ENCODE peak calls at places on chromosomes 1 and 21, in five cellular contexts. Q is fibroblast of lung, C is HepG2, A is K562, I is H1. Z is an unnamed sample.

GRCh38 chr1:196105901-196106300 is 502.3 kb downstream of the KCNT2 start:
- DNase-seq in Q (no peak), C (no peak), A (no peak), I (no peak), Z (no peak)

GRCh38 chr1:8571200-8571984 is 246.0 kb downstream of the RERE start:
- DNase-seq in Q (peak; percentile 78), C (peak; percentile 88), A (no peak), I (no peak), Z (no peak)

GRCh38 chr1:197771904-197772561 is 3.2 kb downstream of the DENND1B start:
- DNase-seq in Q (no peak), C (no peak), A (no peak), I (no peak), Z (no peak)

GRCh38 chr21:32499249-32500055 is 85.9 kb downstream of the TCP10L start:
- DNase-seq in Q (peak; percentile 34), C (no peak), A (no peak), I (no peak), Z (no peak)

GRCh38 chr1:114737314-114737713 is 20.5 kb downstream of the CSDE1 start:
- DNase-seq in Q (no peak), C (no peak), A (no peak), I (no peak), Z (no peak)

GRCh38 chr1:185408675-185409270 is 91.7 kb upstream of the IVNS1ABP start:
- DNase-seq in Q (no peak), C (no peak), A (no peak), I (no peak), Z (no peak)

GRCh38 chr1:2321258-2321657 is 70.1 kb downstream of the MORN1 start:
- DNase-seq in Q (no peak), C (no peak), A (no peak), I (no peak), Z (no peak)

GRCh38 chr1:33256335-33256700 is at the start of gene ZNF362:
- DNase-seq in Q (peak; percentile 62), C (no peak), A (peak; percentile 64), I (no peak), Z (no peak)

GRCh38 chr1:27522860-27523665 is 33.1 kb upstream of the WASF2 start:
- DNase-seq in Q (peak; percentile 56), C (peak; percentile 52), A (peak; percentile 78), I (no peak), Z (no peak)

GRCh38 chr1:5970623-5971273 is 21.5 kb downstream of the NPHP4 start:
- DNase-seq in Q (no peak), C (no peak), A (no peak), I (no peak), Z (no peak)

GRCh38 chr1:36397083-36397377 is 678 bp downstream of the LSM10 start:
- DNase-seq in Q (no peak), C (no peak), A (no peak), I (no peak), Z (no peak)

GRCh38 chr1:59072017-59072947 is 224.6 kb upstream of the FGGY start:
- DNase-seq in Q (no peak), C (no peak), A (no peak), I (no peak), Z (no peak)

GRCh38 chr1:31082385-31082784 is 16.9 kb upstream of the PUM1 start:
- DNase-seq in Q (no peak), C (no peak), A (no peak), I (no peak), Z (no peak)

GRCh38 chr1:1775364-1776226 is 2.7 kb downstream of the NADK start:
- DNase-seq in Q (no peak), C (no peak), A (no peak), I (no peak), Z (no peak)

GRCh38 chr1:15386128-15386824 is 23.4 kb upstream of the EFHD2 start:
- DNase-seq in Q (peak; percentile 35), C (no peak), A (no peak), I (no peak), Z (no peak)

DNA sequence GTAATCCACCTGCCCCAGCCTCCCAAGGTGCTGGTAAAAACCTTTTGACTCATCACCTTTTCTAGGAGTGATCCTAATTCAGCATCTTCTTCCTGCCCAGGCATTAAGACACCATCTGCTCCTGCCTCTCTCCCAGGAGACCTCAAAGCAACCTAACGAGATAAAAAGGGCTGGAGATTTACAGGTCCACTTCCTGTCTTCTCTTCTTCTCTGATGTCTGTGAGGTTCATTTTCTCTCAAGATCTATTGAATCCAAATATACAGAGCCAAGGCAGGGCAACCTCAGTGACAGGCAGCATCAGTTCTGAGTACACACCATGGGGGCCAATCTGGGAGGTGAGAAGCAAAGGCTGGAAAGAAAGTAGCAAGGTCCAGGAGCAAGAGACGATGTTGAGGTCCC is 219.4 kb downstream of the SETD4 start:
- DNase-seq in Q (no peak), C (no peak), A (no peak), I (no peak), Z (no peak)
- H4K20me1 ChIP-seq in Q (no peaks in the 10 kb centered on the region), C (no peaks in the 10 kb centered on the region), A (no peaks in the 10 kb centered on the region), I (no peaks in the 10 kb centered on the region), Z (no peaks in the 10 kb centered on the region)

GRCh38 chr1:4768553-4768952 is 114.1 kb downstream of the AJAP1 start:
- DNase-seq in Q (no peak), C (no peak), A (peak; percentile 32), I (no peak), Z (no peak)
- H3K9me3 ChIP-seq in Q (peaks cover 5% of the 10 kb centered on the region), C (peaks cover 16% of the 10 kb centered on the region), A (no peaks in the 10 kb centered on the region), I (no peaks in the 10 kb centered on the region), Z (no peaks in the 10 kb centered on the region)

GRCh38 chr1:53799141-53799540 is 39.0 kb downstream of the NDC1 start:
- DNase-seq in Q (no peak), C (peak; percentile 4), A (no peak), I (no peak), Z (no peak)
- H3K4me1 ChIP-seq in Q (no peaks in the 10 kb centered on the region), C (peaks cover 6% of the 10 kb centered on the region), A (no peaks in the 10 kb centered on the region), I (no peaks in the 10 kb centered on the region), Z (no peaks in the 10 kb centered on the region)

GRCh38 chr21:15755125-15755524 is 25.3 kb downstream of the USP25 start:
- DNase-seq in Q (no peak), C (no peak), A (no peak), I (no peak), Z (no peak)
- H4K20me1 ChIP-seq in Q (no peaks in the 10 kb centered on the region), C (peaks cover 4% of the 10 kb centered on the region), A (no peaks in the 10 kb centered on the region), I (peaks cover 11% of the 10 kb centered on the region), Z (no peaks in the 10 kb centered on the region)

DNA sequence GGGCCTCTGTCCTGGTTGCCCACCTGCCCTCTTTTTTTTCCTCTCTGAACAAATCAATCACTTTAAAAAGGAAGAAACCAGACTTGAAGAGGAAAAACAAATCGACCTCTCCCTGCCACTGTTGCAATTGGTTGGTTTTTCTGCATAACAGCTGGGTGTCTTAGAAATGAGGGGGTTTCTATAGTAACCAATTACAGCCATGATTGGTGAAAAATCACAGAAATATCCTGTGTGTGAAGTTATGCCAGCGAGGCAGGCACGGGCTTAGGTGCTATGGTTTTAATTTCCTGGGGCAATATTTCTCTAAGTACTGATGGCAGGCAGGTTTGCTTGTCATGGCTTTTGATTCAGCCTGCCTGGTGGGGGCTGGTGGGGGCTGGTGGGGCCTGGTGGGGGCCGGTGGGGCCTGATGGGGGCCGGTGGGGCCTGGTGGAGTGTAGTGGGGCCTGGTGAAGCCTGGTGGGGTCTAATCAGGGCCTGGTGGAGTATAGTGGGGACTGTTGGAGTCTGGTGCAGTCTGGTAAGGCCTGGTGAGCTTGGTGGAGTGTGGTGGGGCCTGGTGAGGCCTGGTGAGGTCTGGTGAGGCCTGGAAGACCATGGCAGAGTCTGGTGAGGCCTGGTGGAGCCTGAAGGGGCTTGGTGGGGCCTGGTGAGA is 54.6 kb downstream of the AJAP1 start:
- DNase-seq in Q (no peak), C (no peak), A (no peak), I (no peak), Z (no peak)
- H3K9me3 ChIP-seq in Q (no peaks in the 10 kb centered on the region), C (no peaks in the 10 kb centered on the region), A (no peaks in the 10 kb centered on the region), I (no peaks in the 10 kb centered on the region), Z (no peaks in the 10 kb centered on the region)

DNA sequence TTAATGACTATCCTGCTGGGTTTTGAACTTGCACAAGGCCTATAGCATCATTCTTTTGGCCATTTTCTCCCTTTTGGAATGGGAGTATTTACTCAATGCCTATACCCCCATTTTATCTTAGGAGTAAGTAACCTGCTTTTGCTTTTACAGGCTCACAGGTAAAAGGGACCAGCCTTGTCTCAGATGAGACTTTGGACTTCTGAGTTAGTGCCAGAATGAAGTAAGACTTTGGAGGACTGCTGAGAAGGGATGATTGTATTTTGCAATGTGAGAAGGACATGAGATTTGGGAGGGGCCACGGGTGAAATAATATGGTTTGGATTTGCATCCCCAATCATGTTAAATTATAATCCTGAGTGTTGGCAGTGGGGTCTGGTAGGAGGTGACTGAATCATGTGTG is 212.7 kb downstream of the FAF1 start:
- DNase-seq in Q (no peak), C (no peak), A (no peak), I (no peak), Z (no peak)
- H3K4me1 ChIP-seq in Q (no peaks in the 10 kb centered on the region), C (no peaks in the 10 kb centered on the region), A (no peaks in the 10 kb centered on the region), I (no peaks in the 10 kb centered on the region), Z (no peaks in the 10 kb centered on the region)